ENCODE peak calls at places on chromosome 22, in nine cellular contexts. Q is AG04450, K is endodermal cell, M is foreskin fibroblast, Y is mesothelial cell of epicardium, U is IMR-90, V is Panc1, C is MM.1S, H is Peyer's patch. D is an unnamed sample.
A peak's percentile ranks its signal among the peaks of the same experiment; 100 is the strongest.

GRCh38 chr22:25159028-25159427 is 40.6 kb upstream of the CRYBB3 start:
- DNase-seq in Q (no peak), K (no peak), M (peak; percentile 3), Y (no peak), U (no peak), V (no peak), C (no peak), H (no peak), D (no peak)

GRCh38 chr22:21628386-21629261 is 1.2 kb downstream of the YDJC start:
- DNase-seq in Q (no peak), K (no peak), M (no peak), Y (no peak), U (no peak), V (no peak), C (no peak), H (peak; percentile 27), D (no peak)

GRCh38 chr22:45164217-45165123 is 745 bp downstream of the NUP50 start:
- DNase-seq in Q (no peak), K (peak; percentile 79), M (no peak), Y (peak; percentile 32), U (no peak), V (no peak), C (peak; percentile 21), H (peak; percentile 20), D (peak; percentile 72)

GRCh38 chr22:18997925-18998315 is 61.8 kb upstream of the PRODH start:
- DNase-seq in Q (no peak), K (peak; percentile 74), M (no peak), Y (no peak), U (no peak), V (no peak), C (no peak), H (peak; percentile 12), D (no peak)

GRCh38 chr22:43919106-43919965 is 4.3 kb upstream of the PNPLA3 start:
- DNase-seq in Q (no peak), K (no peak), M (peak; percentile 37), Y (no peak), U (peak; percentile 51), V (no peak), C (no peak), H (no peak), D (no peak)

GRCh38 chr22:45505991-45506743 is 3.5 kb downstream of the FBLN1 start:
- DNase-seq in Q (no peak), K (peak; percentile 49), M (no peak), Y (no peak), U (no peak), V (no peak), C (no peak), H (no peak), D (no peak)

GRCh38 chr22:20198527-20199319 is 47.9 kb upstream of the CCDC188 start:
- DNase-seq in Q (no peak), K (no peak), M (no peak), Y (no peak), U (no peak), V (no peak), C (no peak), H (no peak), D (no peak)

GRCh38 chr22:20414450-20414849 is 20.5 kb downstream of the ZNF74 start:
- DNase-seq in Q (no peak), K (no peak), M (no peak), Y (no peak), U (no peak), V (no peak), C (no peak), H (no peak), D (no peak)

GRCh38 chr22:42000466-42000865 is 1.9 kb downstream of the WBP2NL start:
- DNase-seq in Q (no peak), K (peak; percentile 13), M (no peak), Y (no peak), U (no peak), V (no peak), C (no peak), H (no peak), D (no peak)

GRCh38 chr22:49699928-49700498 is 127.7 kb downstream of the BRD1 start:
- DNase-seq in Q (no peak), K (peak; percentile 10), M (no peak), Y (no peak), U (no peak), V (no peak), C (no peak), H (no peak), D (no peak)

GRCh38 chr22:49699476-49699875 is 128.2 kb downstream of the BRD1 start:
- DNase-seq in Q (no peak), K (peak; percentile 28), M (no peak), Y (no peak), U (no peak), V (no peak), C (no peak), H (no peak), D (no peak)

GRCh38 chr22:49702068-49702397 is 125.6 kb downstream of the BRD1 start:
- DNase-seq in Q (no peak), K (peak; percentile 38), M (no peak), Y (no peak), U (no peak), V (no peak), C (no peak), H (no peak), D (no peak)

GRCh38 chr22:49703391-49703926 is 124.2 kb downstream of the BRD1 start:
- DNase-seq in Q (no peak), K (no peak), M (no peak), Y (no peak), U (no peak), V (no peak), C (no peak), H (no peak), D (no peak)

DNA sequence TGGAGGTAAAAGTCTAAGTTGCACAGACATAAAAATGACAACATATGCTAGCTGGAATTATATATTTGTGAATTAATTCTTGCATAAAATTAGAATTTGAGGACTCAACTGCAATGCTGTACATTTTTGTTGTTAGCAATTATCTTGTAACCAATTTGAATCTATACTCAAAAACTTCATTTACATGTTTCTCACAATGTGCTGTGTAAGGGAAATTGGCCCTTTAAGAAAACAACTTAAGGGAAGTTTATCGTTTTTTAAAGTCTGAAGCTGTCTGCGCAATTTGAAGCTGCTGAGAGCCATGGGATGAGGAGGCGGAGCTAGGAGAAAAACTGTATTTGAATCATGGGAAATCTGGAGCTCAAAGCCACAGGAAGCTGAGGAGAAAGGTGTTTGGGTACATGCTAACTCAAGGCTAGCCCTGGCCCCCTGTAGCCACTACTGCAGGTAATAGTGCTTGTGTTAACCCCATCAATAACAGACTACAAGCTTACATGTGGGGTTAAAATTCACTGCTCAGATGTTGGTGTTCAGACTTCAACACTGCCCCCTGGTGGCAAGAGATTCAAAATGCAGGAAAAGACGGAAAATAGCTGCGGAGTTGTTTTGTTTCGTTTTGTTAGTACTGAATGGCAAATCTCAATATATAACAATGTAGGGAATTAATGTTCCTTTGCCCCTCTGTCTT is 126.1 kb downstream of the BRD1 start:
- DNase-seq in Q (no peak), K (peak; percentile 61), M (no peak), Y (no peak), U (no peak), V (no peak), C (no peak), H (no peak), D (no peak)
- TF ChIP-seq CTCF in Q (peak; percentile 31), K (peak; percentile 82), M (peak; percentile 28), Y (peak; percentile 88), U (no peak), V (peak; percentile 69), C (peak; percentile 59), H (peak; percentile 32), D (peak; percentile 34)

GRCh38 chr22:27596133-27596905 is 205.2 kb downstream of the MN1 start:
- DNase-seq in Q (no peak), K (no peak), M (no peak), Y (no peak), U (no peak), V (no peak), C (no peak), H (no peak), D (no peak)
- TF ChIP-seq CTCF in Q (no peak), K (no peak), M (no peak), Y (no peak), U (no peak), V (no peak), C (no peak), H (no peak), D (no peak)

GRCh38 chr22:46572911-46573780 is 35.7 kb upstream of the CELSR1 start:
- DNase-seq in Q (no peak), K (peak; percentile 43), M (no peak), Y (peak; percentile 14), U (no peak), V (no peak), C (no peak), H (no peak), D (no peak)

GRCh38 chr22:46573781-46574437 is 36.5 kb upstream of the CELSR1 start:
- DNase-seq in Q (no peak), K (no peak), M (no peak), Y (no peak), U (no peak), V (no peak), C (no peak), H (no peak), D (no peak)

GRCh38 chr22:46569055-46569847 is 31.8 kb upstream of the CELSR1 start:
- DNase-seq in Q (no peak), K (no peak), M (no peak), Y (no peak), U (no peak), V (no peak), C (no peak), H (no peak), D (no peak)

GRCh38 chr22:46569848-46570695 is 32.7 kb upstream of the CELSR1 start:
- DNase-seq in Q (no peak), K (peak; percentile 49), M (no peak), Y (no peak), U (no peak), V (no peak), C (no peak), H (no peak), D (no peak)

GRCh38 chr22:46571642-46572250 is 34.3 kb upstream of the CELSR1 start:
- DNase-seq in Q (no peak), K (no peak), M (no peak), Y (no peak), U (no peak), V (no peak), C (no peak), H (no peak), D (no peak)
- TF ChIP-seq CTCF in Q (no peak), K (no peak), M (no peak), Y (no peak), U (no peak), V (no peak), C (no peak), H (no peak), D (no peak)

GRCh38 chr22:32820131-32820882 is 18.8 kb downstream of the TIMP3 start:
- DNase-seq in Q (no peak), K (no peak), M (no peak), Y (no peak), U (peak; percentile 41), V (no peak), C (no peak), H (no peak), D (no peak)

GRCh38 chr22:32822188-32822877 is 20.8 kb downstream of the TIMP3 start:
- DNase-seq in Q (no peak), K (no peak), M (no peak), Y (no peak), U (no peak), V (no peak), C (no peak), H (no peak), D (no peak)

GRCh38 chr22:32824531-32825315 is 23.2 kb downstream of the TIMP3 start:
- DNase-seq in Q (no peak), K (no peak), M (no peak), Y (no peak), U (no peak), V (no peak), C (no peak), H (no peak), D (no peak)

GRCh38 chr22:32826537-32826936 is 25.0 kb downstream of the TIMP3 start:
- DNase-seq in Q (no peak), K (no peak), M (no peak), Y (no peak), U (no peak), V (no peak), C (no peak), H (no peak), D (no peak)

GRCh38 chr22:32823024-32823730 is 21.7 kb downstream of the TIMP3 start:
- DNase-seq in Q (no peak), K (peak; percentile 92), M (no peak), Y (no peak), U (peak; percentile 44), V (no peak), C (no peak), H (no peak), D (no peak)
- TF ChIP-seq CTCF in Q (peak; percentile 45), K (peak; percentile 86), M (peak; percentile 33), Y (peak; percentile 31), U (peak; percentile 38), V (peak; percentile 71), C (peak; percentile 37), H (no peak), D (peak; percentile 61)

D was measured in GM20000.